ENCODE peak calls at places on chromosomes 7 and 10, in four cellular contexts. V, K, D and S are unnamed samples.

GRCh38 chr7:91876391-91877133 is 3.9 kb downstream of the MTERF1 start:
- DNase-seq in V (peak; percentile 22), K (peak; percentile 35), D (no peak), S (no peak)

GRCh38 chr7:78530351-78530750 is 731.8 kb downstream of the PHTF2 start:
- DNase-seq in V (peak; percentile 5), K (peak; percentile 83), D (peak; percentile 21), S (no peak)

GRCh38 chr7:50266893-50267386 is 37.6 kb upstream of the IKZF1 start:
- DNase-seq in V (no peak), K (no peak), D (no peak), S (peak; percentile 58)

GRCh38 chr7:92898798-92899197 is 62.4 kb upstream of the CDK6 start:
- DNase-seq in V (no peak), K (no peak), D (no peak), S (no peak)

GRCh38 chr10:22315455-22316285 is 518 bp upstream of the COMMD3 start:
- DNase-seq in V (no peak), K (no peak), D (no peak), S (peak; percentile 21)

GRCh38 chr7:2403014-2403717 is at the start of gene CHST12:
- DNase-seq in V (peak; percentile 93), K (peak; percentile 90), D (peak; percentile 82), S (peak; percentile 97)

GRCh38 chr10:124591123-124591495 is 129.5 kb downstream of the LHPP start:
- DNase-seq in V (no peak), K (no peak), D (no peak), S (no peak)

GRCh38 chr7:155741805-155742204 is 70.5 kb downstream of the SHH start:
- DNase-seq in V (no peak), K (no peak), D (no peak), S (no peak)

GRCh38 chr10:101014966-101015581 is 15.5 kb downstream of the LZTS2 start:
- DNase-seq in V (peak; percentile 62), K (peak; percentile 98), D (no peak), S (no peak)

GRCh38 chr7:116525298-116525912 is 569 bp downstream of the CAV1 start:
- DNase-seq in V (peak; percentile 45), K (no peak), D (no peak), S (peak; percentile 45)

GRCh38 chr10:61835069-61835908 is 66.2 kb upstream of the ARID5B start:
- DNase-seq in V (peak; percentile 73), K (peak; percentile 78), D (peak; percentile 44), S (peak; percentile 89)

GRCh38 chr10:58758311-58758710 is 245.6 kb downstream of the BICC1 start:
- DNase-seq in V (no peak), K (no peak), D (no peak), S (no peak)

GRCh38 chr7:23426876-23427275 is 43.4 kb downstream of the IGF2BP3 start:
- DNase-seq in V (no peak), K (peak; percentile 63), D (no peak), S (peak; percentile 83)

DNA sequence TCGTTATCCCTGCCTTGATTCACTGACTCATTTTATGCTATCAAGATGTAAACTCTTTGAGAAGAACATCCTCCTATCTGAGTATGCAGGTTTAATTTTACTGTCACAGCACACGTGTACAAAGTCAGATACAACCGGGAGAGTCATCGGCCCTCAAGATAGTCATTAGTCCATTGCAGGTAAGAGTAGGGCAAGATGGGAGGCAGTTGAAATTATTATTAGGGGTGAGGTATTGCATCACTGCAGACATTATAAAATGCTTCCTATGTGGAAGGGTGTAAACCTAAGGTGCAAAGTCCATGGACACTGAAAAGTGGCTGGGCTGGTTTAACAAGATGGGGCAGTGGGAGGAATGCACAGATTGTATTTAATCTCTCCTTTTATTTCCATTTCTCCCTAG is 113.7 kb downstream of the ARL4A start:
- DNase-seq in V (no peak), K (no peak), D (no peak), S (no peak)
- TF ChIP-seq USF2 in V (no peak), K (no peak), D (no peak), S (no peak)

DNA sequence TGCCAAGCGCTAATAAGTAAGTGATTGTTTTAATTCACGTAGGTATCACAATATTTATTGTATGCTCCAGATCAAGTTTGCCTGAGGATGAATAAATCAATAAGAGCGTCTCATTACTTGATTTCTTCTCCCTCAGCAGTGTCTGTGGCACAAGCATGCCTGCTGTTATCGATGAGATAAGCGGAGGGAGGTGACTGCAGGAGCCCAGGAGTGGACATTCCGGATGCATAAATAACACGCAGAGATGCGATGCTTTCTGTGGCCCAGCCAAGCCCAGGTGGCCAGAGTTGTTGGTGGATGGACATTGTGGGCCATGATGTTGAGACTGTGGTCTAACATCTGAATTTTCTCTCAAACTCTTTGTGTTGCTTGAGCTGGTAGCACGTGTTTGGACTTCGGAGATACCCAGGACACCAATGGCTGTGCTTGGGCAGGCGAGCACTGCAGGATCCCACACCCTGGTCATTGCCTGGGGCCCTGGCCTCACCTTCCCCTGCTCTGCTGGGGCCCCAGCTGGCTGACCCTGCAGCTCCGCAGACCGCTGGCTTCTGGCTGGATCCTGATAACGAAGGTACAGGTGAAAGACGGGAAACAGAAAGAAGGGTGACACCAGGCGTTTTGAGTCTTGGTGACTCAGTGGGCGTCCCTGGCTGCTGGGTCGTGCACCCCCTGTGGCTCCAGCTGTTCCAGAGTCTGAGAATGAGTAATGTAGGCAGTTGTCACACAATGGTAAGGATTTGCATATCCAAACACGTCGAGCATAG is 31.2 kb upstream of the MNX1 start:
- DNase-seq in V (no peak), K (no peak), D (no peak), S (peak; percentile 50)
- TF ChIP-seq MAZ in V (no peak), K (no peak), D (no peak), S (no peak)

DNA sequence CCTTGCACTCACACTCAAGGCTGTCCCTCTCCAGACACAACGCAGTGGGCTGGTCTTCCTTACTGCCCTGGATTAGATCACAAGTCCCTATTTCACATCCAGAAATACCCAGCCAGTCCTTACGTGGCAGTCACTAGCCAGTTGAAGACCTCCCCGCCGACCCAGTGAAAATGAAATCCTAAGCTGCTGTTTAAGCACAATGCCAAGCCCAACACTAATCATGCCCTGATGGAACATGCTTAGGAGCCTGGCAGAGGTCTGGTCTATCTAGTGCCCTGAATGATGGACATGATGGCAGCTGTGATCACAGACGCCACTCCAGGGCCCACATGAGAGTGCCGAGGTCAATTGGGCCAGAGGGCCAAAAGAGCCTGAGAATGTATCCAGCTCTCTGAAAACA is 389.0 kb downstream of the GRID1 start:
- DNase-seq in V (no peak), K (no peak), D (no peak), S (no peak)
- TF ChIP-seq USF2 in V (no peak), K (no peak), D (no peak), S (no peak)

GRCh38 chr7:45451636-45452035 is 122.5 kb upstream of the ADCY1 start:
- DNase-seq in V (no peak), K (no peak), D (no peak), S (no peak)
- TF ChIP-seq MAZ in V (no peak), K (no peak), D (no peak), S (no peak)

GRCh38 chr7:148986737-148987009 is 41.6 kb downstream of the PDIA4 start:
- DNase-seq in V (no peak), K (no peak), D (no peak), S (no peak)
- TF ChIP-seq USF2 in V (no peak), K (no peak), D (no peak), S (no peak)